ENCODE peak calls at places on chromosomes 3 and 15, in seven cellular contexts. One of them, this sample, is unnamed.

GRCh38 chr3:48088056-48088748 is 72.0 kb upstream of the MAP4 start:
- DNase-seq in kidney tubule cell: peak; percentile 24
- DNase-seq in AG08395: no peak
- DNase-seq in D341Med: peak; percentile 63
- DNase-seq in LoVo: no peak
- DNase-seq in SHP77: no peak
- DNase-seq in RKO: no peak
- DNase-seq in this sample: peak; percentile 60

GRCh38 chr3:160129459-160130061 is 95.7 kb upstream of the C3orf80 start:
- DNase-seq in kidney tubule cell: peak; percentile 97
- DNase-seq in AG08395: peak; percentile 93
- DNase-seq in D341Med: no peak
- DNase-seq in LoVo: peak; percentile 38
- DNase-seq in SHP77: no peak
- DNase-seq in RKO: peak; percentile 84
- DNase-seq in this sample: no peak

GRCh38 chr15:87623832-87624231 is 632.7 kb downstream of the NTRK3 start:
- DNase-seq in kidney tubule cell: peak; percentile 21
- DNase-seq in AG08395: no peak
- DNase-seq in D341Med: no peak
- DNase-seq in LoVo: no peak
- DNase-seq in SHP77: no peak
- DNase-seq in RKO: peak; percentile 5
- DNase-seq in this sample: peak; percentile 51

GRCh38 chr3:15601399-15602145 is at the start of the genes BTD and HACL1:
- DNase-seq in kidney tubule cell: peak; percentile 100
- DNase-seq in AG08395: peak; percentile 96
- DNase-seq in D341Med: peak; percentile 97
- DNase-seq in LoVo: peak; percentile 97
- DNase-seq in SHP77: no peak
- DNase-seq in RKO: peak; percentile 98
- DNase-seq in this sample: no peak

GRCh38 chr3:195170521-195170920 is 100.4 kb downstream of the XXYLT1 start:
- DNase-seq in kidney tubule cell: no peak
- DNase-seq in AG08395: no peak
- DNase-seq in D341Med: peak; percentile 77
- DNase-seq in LoVo: no peak
- DNase-seq in SHP77: no peak
- DNase-seq in RKO: no peak
- DNase-seq in this sample: peak; percentile 78

GRCh38 chr3:53083496-53083895 is 37.6 kb upstream of the SFMBT1 start:
- DNase-seq in kidney tubule cell: no peak
- DNase-seq in AG08395: peak; percentile 85
- DNase-seq in D341Med: no peak
- DNase-seq in LoVo: no peak
- DNase-seq in SHP77: no peak
- DNase-seq in RKO: no peak
- DNase-seq in this sample: no peak

GRCh38 chr15:69704229-69704628 is 251.6 kb downstream of the RPLP1 start:
- DNase-seq in kidney tubule cell: no peak
- DNase-seq in AG08395: peak; percentile 21
- DNase-seq in D341Med: no peak
- DNase-seq in LoVo: no peak
- DNase-seq in SHP77: no peak
- DNase-seq in RKO: no peak
- DNase-seq in this sample: no peak

GRCh38 chr15:63238796-63239195 is 38.6 kb upstream of the APH1B start:
- DNase-seq in kidney tubule cell: peak; percentile 20
- DNase-seq in AG08395: peak; percentile 56
- DNase-seq in D341Med: no peak
- DNase-seq in LoVo: no peak
- DNase-seq in SHP77: no peak
- DNase-seq in RKO: no peak
- DNase-seq in this sample: peak; percentile 85

GRCh38 chr3:128123231-128123537 is 428 bp downstream of the RUVBL1 start:
- DNase-seq in kidney tubule cell: no peak
- DNase-seq in AG08395: no peak
- DNase-seq in D341Med: no peak
- DNase-seq in LoVo: no peak
- DNase-seq in SHP77: no peak
- DNase-seq in RKO: no peak
- DNase-seq in this sample: no peak

GRCh38 chr15:100572362-100572983 is 29.5 kb downstream of the LINS1 start:
- DNase-seq in kidney tubule cell: no peak
- DNase-seq in AG08395: peak; percentile 16
- DNase-seq in D341Med: no peak
- DNase-seq in LoVo: peak; percentile 18
- DNase-seq in SHP77: no peak
- DNase-seq in RKO: peak; percentile 38
- DNase-seq in this sample: peak; percentile 9

GRCh38 chr15:82781349-82781748 is 24.5 kb downstream of the FSD2 start:
- DNase-seq in kidney tubule cell: no peak
- DNase-seq in AG08395: no peak
- DNase-seq in D341Med: no peak
- DNase-seq in LoVo: no peak
- DNase-seq in SHP77: no peak
- DNase-seq in RKO: no peak
- DNase-seq in this sample: no peak

GRCh38 chr3:42071720-42072582 is 19.2 kb upstream of the TRAK1 start:
- DNase-seq in kidney tubule cell: peak; percentile 64
- DNase-seq in AG08395: peak; percentile 72
- DNase-seq in D341Med: peak; percentile 78
- DNase-seq in LoVo: peak; percentile 56
- DNase-seq in SHP77: peak; percentile 79
- DNase-seq in RKO: no peak
- DNase-seq in this sample: peak; percentile 72

GRCh38 chr3:4644954-4645353 is 151.8 kb downstream of the ITPR1 start:
- DNase-seq in kidney tubule cell: no peak
- DNase-seq in AG08395: peak; percentile 16
- DNase-seq in D341Med: no peak
- DNase-seq in LoVo: no peak
- DNase-seq in SHP77: no peak
- DNase-seq in RKO: no peak
- DNase-seq in this sample: no peak

GRCh38 chr3:27105904-27106303 is 263.3 kb downstream of the NEK10 start:
- DNase-seq in kidney tubule cell: no peak
- DNase-seq in AG08395: no peak
- DNase-seq in D341Med: no peak
- DNase-seq in LoVo: no peak
- DNase-seq in SHP77: no peak
- DNase-seq in RKO: no peak
- DNase-seq in this sample: peak; percentile 42

GRCh38 chr15:55917881-55918296 is 75.5 kb downstream of the NEDD4 start:
- DNase-seq in kidney tubule cell: peak; percentile 71
- DNase-seq in AG08395: peak; percentile 56
- DNase-seq in D341Med: peak; percentile 38
- DNase-seq in LoVo: peak; percentile 79
- DNase-seq in SHP77: peak; percentile 4
- DNase-seq in RKO: peak; percentile 69
- DNase-seq in this sample: peak; percentile 50

GRCh38 chr15:78618064-78618463 is 2.7 kb downstream of the CHRNA3 start:
- DNase-seq in kidney tubule cell: no peak
- DNase-seq in AG08395: no peak
- DNase-seq in D341Med: no peak
- DNase-seq in LoVo: no peak
- DNase-seq in SHP77: no peak
- DNase-seq in RKO: no peak
- DNase-seq in this sample: no peak

GRCh38 chr3:37086918-37087317 is 87.5 kb downstream of the LRRFIP2 start:
- DNase-seq in kidney tubule cell: no peak
- DNase-seq in AG08395: no peak
- DNase-seq in D341Med: no peak
- DNase-seq in LoVo: no peak
- DNase-seq in SHP77: no peak
- DNase-seq in RKO: no peak
- DNase-seq in this sample: no peak

GRCh38 chr3:47162695-47163022 is 1.3 kb downstream of the SETD2 start:
- DNase-seq in kidney tubule cell: peak; percentile 20
- DNase-seq in AG08395: no peak
- DNase-seq in D341Med: no peak
- DNase-seq in LoVo: no peak
- DNase-seq in SHP77: no peak
- DNase-seq in RKO: peak; percentile 41
- DNase-seq in this sample: peak; percentile 19

GRCh38 chr15:92600902-92601301 is 54.7 kb downstream of the FAM174B start:
- DNase-seq in kidney tubule cell: no peak
- DNase-seq in AG08395: no peak
- DNase-seq in D341Med: no peak
- DNase-seq in LoVo: no peak
- DNase-seq in SHP77: no peak
- DNase-seq in RKO: no peak
- DNase-seq in this sample: no peak

GRCh38 chr3:157360044-157360443 is 76.6 kb upstream of the PTX3 start:
- DNase-seq in kidney tubule cell: peak; percentile 94
- DNase-seq in AG08395: peak; percentile 80
- DNase-seq in D341Med: no peak
- DNase-seq in LoVo: peak; percentile 6
- DNase-seq in SHP77: no peak
- DNase-seq in RKO: peak; percentile 92
- DNase-seq in this sample: no peak

GRCh38 chr15:91660174-91660649 is 193.3 kb upstream of the SLCO3A1 start:
- DNase-seq in kidney tubule cell: no peak
- DNase-seq in AG08395: peak; percentile 4
- DNase-seq in D341Med: no peak
- DNase-seq in LoVo: no peak
- DNase-seq in SHP77: no peak
- DNase-seq in RKO: no peak
- DNase-seq in this sample: no peak